ENCODE peak calls at places on chromosomes 11 and 22, in nine cellular contexts. One of them, this sample, is unnamed.

GRCh38 chr22:21623402-21623970 is 6.3 kb downstream of the YDJC start:
- DNase-seq in gastrocnemius medialis: no peak
- DNase-seq in lung: no peak
- DNase-seq in lower lobe of right lung: no peak
- DNase-seq in PC-3: no peak
- DNase-seq in left ventricle myocardium inferior: no peak
- DNase-seq in effector memory CD4-positive, alpha-beta T cell: no peak
- DNase-seq in neural progenitor cell: no peak
- DNase-seq in heart left ventricle: no peak
- DNase-seq in this sample: no peak

GRCh38 chr11:77967753-77968152 is 26.7 kb downstream of the INTS4 start:
- DNase-seq in gastrocnemius medialis: no peak
- DNase-seq in left ventricle myocardium inferior: no peak
- DNase-seq in PC-3: peak; percentile 32
- DNase-seq in neural progenitor cell: no peak
- DNase-seq in effector memory CD4-positive, alpha-beta T cell: no peak
- DNase-seq in heart left ventricle: no peak
- DNase-seq in lower lobe of right lung: no peak
- DNase-seq in lung: no peak
- DNase-seq in this sample: no peak

GRCh38 chr11:33379931-33380330 is 122.8 kb downstream of the HIPK3 start:
- DNase-seq in lung: no peak
- DNase-seq in PC-3: no peak
- DNase-seq in neural progenitor cell: no peak
- DNase-seq in lower lobe of right lung: no peak
- DNase-seq in left ventricle myocardium inferior: no peak
- DNase-seq in heart left ventricle: no peak
- DNase-seq in effector memory CD4-positive, alpha-beta T cell: no peak
- DNase-seq in gastrocnemius medialis: no peak
- DNase-seq in this sample: no peak

GRCh38 chr22:39917776-39918493 is 17.1 kb downstream of the GRAP2 start:
- DNase-seq in neural progenitor cell: no peak
- DNase-seq in lung: no peak
- DNase-seq in effector memory CD4-positive, alpha-beta T cell: no peak
- DNase-seq in lower lobe of right lung: no peak
- DNase-seq in PC-3: no peak
- DNase-seq in left ventricle myocardium inferior: no peak
- DNase-seq in heart left ventricle: no peak
- DNase-seq in gastrocnemius medialis: no peak
- DNase-seq in this sample: no peak

GRCh38 chr22:44147821-44148574 is 32.7 kb upstream of the PARVG start:
- DNase-seq in heart left ventricle: no peak
- DNase-seq in gastrocnemius medialis: no peak
- DNase-seq in left ventricle myocardium inferior: no peak
- DNase-seq in neural progenitor cell: peak; percentile 66
- DNase-seq in lower lobe of right lung: no peak
- DNase-seq in lung: no peak
- DNase-seq in PC-3: no peak
- DNase-seq in effector memory CD4-positive, alpha-beta T cell: no peak
- DNase-seq in this sample: peak; percentile 87

GRCh38 chr11:46105902-46106301 is 15.4 kb downstream of the PHF21A start:
- DNase-seq in neural progenitor cell: no peak
- DNase-seq in lower lobe of right lung: no peak
- DNase-seq in heart left ventricle: no peak
- DNase-seq in gastrocnemius medialis: no peak
- DNase-seq in left ventricle myocardium inferior: no peak
- DNase-seq in effector memory CD4-positive, alpha-beta T cell: no peak
- DNase-seq in PC-3: no peak
- DNase-seq in lung: no peak
- DNase-seq in this sample: no peak

GRCh38 chr22:46092646-46093410 is 57.5 kb upstream of the PPARA start:
- DNase-seq in gastrocnemius medialis: peak; percentile 30
- DNase-seq in effector memory CD4-positive, alpha-beta T cell: no peak
- DNase-seq in left ventricle myocardium inferior: peak; percentile 12
- DNase-seq in PC-3: no peak
- DNase-seq in lung: no peak
- DNase-seq in heart left ventricle: no peak
- DNase-seq in lower lobe of right lung: no peak
- DNase-seq in neural progenitor cell: no peak
- DNase-seq in this sample: no peak

GRCh38 chr22:30890689-30891442 is 77.7 kb downstream of the MORC2 start:
- DNase-seq in gastrocnemius medialis: no peak
- DNase-seq in lung: no peak
- DNase-seq in neural progenitor cell: peak; percentile 61
- DNase-seq in lower lobe of right lung: no peak
- DNase-seq in heart left ventricle: peak; percentile 38
- DNase-seq in effector memory CD4-positive, alpha-beta T cell: no peak
- DNase-seq in PC-3: peak; percentile 53
- DNase-seq in left ventricle myocardium inferior: peak; percentile 16
- DNase-seq in this sample: no peak

GRCh38 chr22:44623771-44624510 is 78.1 kb upstream of the PRR5 start:
- DNase-seq in effector memory CD4-positive, alpha-beta T cell: no peak
- DNase-seq in lower lobe of right lung: peak; percentile 39
- DNase-seq in heart left ventricle: no peak
- DNase-seq in gastrocnemius medialis: no peak
- DNase-seq in left ventricle myocardium inferior: no peak
- DNase-seq in lung: no peak
- DNase-seq in neural progenitor cell: peak; percentile 72
- DNase-seq in PC-3: peak; percentile 48
- DNase-seq in this sample: no peak

GRCh38 chr11:35305670-35306382 is 113.5 kb downstream of the SLC1A2 start:
- DNase-seq in lung: no peak
- DNase-seq in PC-3: peak; percentile 55
- DNase-seq in gastrocnemius medialis: no peak
- DNase-seq in effector memory CD4-positive, alpha-beta T cell: peak; percentile 3
- DNase-seq in neural progenitor cell: peak; percentile 76
- DNase-seq in heart left ventricle: no peak
- DNase-seq in left ventricle myocardium inferior: no peak
- DNase-seq in lower lobe of right lung: no peak
- DNase-seq in this sample: peak; percentile 49

GRCh38 chr22:35154937-35155387 is 89.0 kb downstream of the ISX start:
- DNase-seq in lung: peak; percentile 47
- DNase-seq in effector memory CD4-positive, alpha-beta T cell: no peak
- DNase-seq in lower lobe of right lung: peak; percentile 56
- DNase-seq in neural progenitor cell: peak; percentile 85
- DNase-seq in gastrocnemius medialis: no peak
- DNase-seq in heart left ventricle: peak; percentile 42
- DNase-seq in PC-3: peak; percentile 71
- DNase-seq in left ventricle myocardium inferior: peak; percentile 26
- DNase-seq in this sample: peak; percentile 51

GRCh38 chr11:68989936-68990606 is 9.3 kb upstream of the MRGPRD start:
- DNase-seq in left ventricle myocardium inferior: no peak
- DNase-seq in lower lobe of right lung: peak; percentile 28
- DNase-seq in gastrocnemius medialis: no peak
- DNase-seq in PC-3: no peak
- DNase-seq in neural progenitor cell: no peak
- DNase-seq in lung: no peak
- DNase-seq in effector memory CD4-positive, alpha-beta T cell: no peak
- DNase-seq in heart left ventricle: no peak
- DNase-seq in this sample: peak; percentile 54

GRCh38 chr22:48744283-48744641 is 1083.4 kb downstream of the BRD1 start:
- DNase-seq in PC-3: no peak
- DNase-seq in gastrocnemius medialis: no peak
- DNase-seq in lung: no peak
- DNase-seq in heart left ventricle: no peak
- DNase-seq in effector memory CD4-positive, alpha-beta T cell: no peak
- DNase-seq in neural progenitor cell: no peak
- DNase-seq in lower lobe of right lung: no peak
- DNase-seq in left ventricle myocardium inferior: no peak
- DNase-seq in this sample: no peak

GRCh38 chr11:60842688-60843605 is 1.0 kb downstream of the CCDC86 start:
- DNase-seq in lung: no peak
- DNase-seq in heart left ventricle: no peak
- DNase-seq in gastrocnemius medialis: no peak
- DNase-seq in lower lobe of right lung: no peak
- DNase-seq in PC-3: peak; percentile 37
- DNase-seq in effector memory CD4-positive, alpha-beta T cell: no peak
- DNase-seq in neural progenitor cell: no peak
- DNase-seq in left ventricle myocardium inferior: no peak
- DNase-seq in this sample: no peak

GRCh38 chr11:12640926-12641849 is 33.0 kb upstream of the TEAD1 start:
- DNase-seq in lung: no peak
- DNase-seq in effector memory CD4-positive, alpha-beta T cell: no peak
- DNase-seq in left ventricle myocardium inferior: no peak
- DNase-seq in neural progenitor cell: no peak
- DNase-seq in PC-3: no peak
- DNase-seq in gastrocnemius medialis: no peak
- DNase-seq in lower lobe of right lung: no peak
- DNase-seq in heart left ventricle: no peak
- DNase-seq in this sample: no peak

GRCh38 chr11:115420524-115420923 is 83.7 kb downstream of the CADM1 start:
- DNase-seq in effector memory CD4-positive, alpha-beta T cell: no peak
- DNase-seq in neural progenitor cell: no peak
- DNase-seq in heart left ventricle: no peak
- DNase-seq in left ventricle myocardium inferior: no peak
- DNase-seq in lung: no peak
- DNase-seq in lower lobe of right lung: no peak
- DNase-seq in PC-3: no peak
- DNase-seq in gastrocnemius medialis: no peak
- DNase-seq in this sample: no peak

GRCh38 chr11:35360059-35360530 is 59.3 kb downstream of the SLC1A2 start:
- DNase-seq in gastrocnemius medialis: no peak
- DNase-seq in PC-3: no peak
- DNase-seq in neural progenitor cell: no peak
- DNase-seq in left ventricle myocardium inferior: no peak
- DNase-seq in effector memory CD4-positive, alpha-beta T cell: no peak
- DNase-seq in lower lobe of right lung: no peak
- DNase-seq in lung: no peak
- DNase-seq in heart left ventricle: no peak
- DNase-seq in this sample: no peak

GRCh38 chr11:66119348-66120133 is 49.5 kb downstream of the PACS1 start:
- DNase-seq in effector memory CD4-positive, alpha-beta T cell: no peak
- DNase-seq in gastrocnemius medialis: no peak
- DNase-seq in heart left ventricle: peak; percentile 45
- DNase-seq in neural progenitor cell: peak; percentile 52
- DNase-seq in left ventricle myocardium inferior: no peak
- DNase-seq in PC-3: peak; percentile 87
- DNase-seq in lung: no peak
- DNase-seq in lower lobe of right lung: no peak
- DNase-seq in this sample: peak; percentile 89
- H3K4me1 ChIP-seq in effector memory CD4-positive, alpha-beta T cell: peaks cover 57% of the 10 kb centered on the region
- H3K4me1 ChIP-seq in gastrocnemius medialis: peaks cover 10% of the 10 kb centered on the region
- H3K4me1 ChIP-seq in heart left ventricle: peaks cover 13% of the 10 kb centered on the region
- H3K4me1 ChIP-seq in neural progenitor cell: peaks cover 27% of the 10 kb centered on the region
- H3K4me1 ChIP-seq in left ventricle myocardium inferior: peaks cover 54% of the 10 kb centered on the region
- H3K4me1 ChIP-seq in PC-3: peaks cover 42% of the 10 kb centered on the region
- H3K4me1 ChIP-seq in lung: peaks cover 23% of the 10 kb centered on the region
- H3K4me1 ChIP-seq in lower lobe of right lung: peaks cover 48% of the 10 kb centered on the region
- H3K4me1 ChIP-seq in this sample: peaks cover 50% of the 10 kb centered on the region

GRCh38 chr11:130170345-130170744 is 10.8 kb downstream of the ST14 start:
- DNase-seq in PC-3: no peak
- DNase-seq in effector memory CD4-positive, alpha-beta T cell: no peak
- DNase-seq in lung: no peak
- DNase-seq in gastrocnemius medialis: no peak
- DNase-seq in heart left ventricle: no peak
- DNase-seq in neural progenitor cell: no peak
- DNase-seq in lower lobe of right lung: no peak
- DNase-seq in left ventricle myocardium inferior: no peak
- DNase-seq in this sample: no peak
- H3K27ac ChIP-seq in PC-3: no peak overlapping the region
- H3K27ac ChIP-seq in effector memory CD4-positive, alpha-beta T cell: no peak overlapping the region
- H3K27ac ChIP-seq in lung: no peak overlapping the region
- H3K27ac ChIP-seq in gastrocnemius medialis: no peak overlapping the region
- H3K27ac ChIP-seq in heart left ventricle: no peak overlapping the region
- H3K27ac ChIP-seq in neural progenitor cell: no peak overlapping the region
- H3K27ac ChIP-seq in lower lobe of right lung: no peak overlapping the region
- H3K27ac ChIP-seq in left ventricle myocardium inferior: no peak overlapping the region
- H3K27ac ChIP-seq in this sample: no peak overlapping the region

DNA sequence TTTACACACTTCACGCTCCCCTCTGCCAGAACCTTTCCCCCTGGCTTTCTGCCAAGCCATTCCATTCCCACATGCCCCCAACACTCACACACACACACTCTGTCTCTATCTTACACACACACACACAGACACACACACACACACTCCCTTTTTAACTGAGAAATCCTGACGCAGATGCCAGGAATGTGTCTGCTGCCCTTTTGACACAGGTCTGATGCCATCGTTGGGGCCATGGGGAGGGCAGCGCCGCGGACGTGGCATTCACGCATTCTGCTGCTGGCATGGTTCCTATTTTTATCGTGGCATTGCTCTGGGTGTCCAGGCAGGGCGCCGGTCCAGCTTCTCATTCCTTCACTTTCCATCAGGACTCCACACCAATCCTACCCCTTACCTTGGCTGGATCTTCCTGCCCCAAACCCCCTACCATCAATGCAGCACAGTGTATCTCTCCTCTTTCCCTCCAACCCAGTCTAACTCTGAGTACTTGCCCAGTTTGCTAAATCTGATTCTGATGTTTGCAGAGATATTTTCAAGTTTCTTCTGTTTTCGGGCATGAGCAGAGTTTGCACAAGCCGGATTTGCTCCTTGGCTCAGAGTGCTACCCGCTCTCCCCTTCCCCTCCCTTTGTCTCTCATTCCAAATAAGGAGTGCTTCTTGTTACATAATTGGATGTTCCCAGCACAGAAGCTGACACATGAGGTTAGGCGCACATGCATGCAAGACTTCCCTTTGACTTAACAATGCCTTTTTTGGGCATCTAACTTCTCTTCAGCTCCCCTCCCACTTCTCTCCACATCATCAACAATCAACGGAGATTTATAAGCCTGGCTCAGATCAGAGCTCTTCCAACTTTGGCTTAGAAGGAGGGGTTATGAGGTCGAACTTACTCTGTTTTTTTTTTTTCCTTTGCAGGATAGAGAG is 18.8 kb downstream of the SNX19 start:
- DNase-seq in effector memory CD4-positive, alpha-beta T cell: no peak
- DNase-seq in lung: peak; percentile 66
- DNase-seq in left ventricle myocardium inferior: peak; percentile 69
- DNase-seq in lower lobe of right lung: peak; percentile 65
- DNase-seq in heart left ventricle: peak; percentile 91
- DNase-seq in gastrocnemius medialis: peak; percentile 63
- DNase-seq in PC-3: peak; percentile 81
- DNase-seq in neural progenitor cell: no peak
- DNase-seq in this sample: peak; percentile 81
- H3K36me3 ChIP-seq in effector memory CD4-positive, alpha-beta T cell: peaks cover 93% of the 10 kb centered on the region
- H3K36me3 ChIP-seq in lung: peaks cover 38% of the 10 kb centered on the region
- H3K36me3 ChIP-seq in left ventricle myocardium inferior: peaks cover 88% of the 10 kb centered on the region
- H3K36me3 ChIP-seq in lower lobe of right lung: peaks cover 98% of the 10 kb centered on the region
- H3K36me3 ChIP-seq in heart left ventricle: peaks cover 73% of the 10 kb centered on the region
- H3K36me3 ChIP-seq in gastrocnemius medialis: no peaks in the 10 kb centered on the region
- H3K36me3 ChIP-seq in PC-3: peaks cover 52% of the 10 kb centered on the region
- H3K36me3 ChIP-seq in neural progenitor cell: no peaks in the 10 kb centered on the region
- H3K36me3 ChIP-seq in this sample: peaks cover 61% of the 10 kb centered on the region

DNA sequence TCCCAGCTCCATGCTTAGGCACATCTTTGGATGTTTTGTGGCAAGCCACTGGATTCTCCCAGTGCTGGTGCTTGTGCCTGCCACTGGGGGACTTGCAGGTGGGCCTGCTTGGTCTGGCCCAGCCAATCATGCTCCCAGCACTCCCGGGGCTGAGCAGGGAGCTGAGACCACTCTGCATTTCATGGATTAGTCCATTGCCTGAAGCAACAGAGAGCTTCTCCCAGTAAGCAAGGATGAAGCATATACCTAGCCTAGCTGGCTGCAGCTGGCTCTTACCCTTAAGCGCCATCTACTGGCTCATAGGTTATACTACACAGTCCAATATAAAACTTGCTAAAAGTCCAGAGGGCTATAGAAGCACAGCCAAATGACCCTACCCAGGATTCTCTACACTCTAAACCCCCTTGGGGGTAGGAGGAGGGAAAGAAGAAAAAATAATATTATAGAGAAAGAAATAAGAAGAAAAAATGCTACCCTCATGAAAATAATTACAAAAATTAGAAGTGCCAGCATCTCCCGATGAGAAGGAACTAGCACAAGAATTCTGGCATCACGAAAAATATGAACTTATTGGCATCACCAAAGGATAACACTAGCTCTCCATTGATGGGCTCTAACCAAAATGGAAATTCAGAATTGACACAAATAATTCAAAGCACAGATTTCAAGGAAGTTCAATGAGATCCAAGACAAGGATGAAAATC is 275.3 kb downstream of the C11orf87 start:
- DNase-seq in lung: no peak
- DNase-seq in PC-3: peak; percentile 64
- DNase-seq in effector memory CD4-positive, alpha-beta T cell: no peak
- DNase-seq in lower lobe of right lung: no peak
- DNase-seq in neural progenitor cell: peak; percentile 77
- DNase-seq in left ventricle myocardium inferior: no peak
- DNase-seq in heart left ventricle: no peak
- DNase-seq in gastrocnemius medialis: no peak
- DNase-seq in this sample: peak; percentile 1
- H3K4me1 ChIP-seq in lung: no peaks in the 10 kb centered on the region
- H3K4me1 ChIP-seq in PC-3: no peaks in the 10 kb centered on the region
- H3K4me1 ChIP-seq in effector memory CD4-positive, alpha-beta T cell: no peaks in the 10 kb centered on the region
- H3K4me1 ChIP-seq in lower lobe of right lung: no peaks in the 10 kb centered on the region
- H3K4me1 ChIP-seq in neural progenitor cell: no peaks in the 10 kb centered on the region
- H3K4me1 ChIP-seq in left ventricle myocardium inferior: no peaks in the 10 kb centered on the region
- H3K4me1 ChIP-seq in heart left ventricle: no peaks in the 10 kb centered on the region
- H3K4me1 ChIP-seq in gastrocnemius medialis: no peaks in the 10 kb centered on the region
- H3K4me1 ChIP-seq in this sample: no peaks in the 10 kb centered on the region

This sample was measured in SJSA1.